ENCODE peak calls at places on chromosomes 2 and 18, in eight cellular contexts. Y, W, T, M, A, E, S and R are unnamed samples.

GRCh38 chr2:176122633-176123482 is at the start of gene HOXD9:
- DNase-seq in Y (peak; percentile 93), W (no peak), T (no peak), M (peak; percentile 73), A (no peak), E (no peak), S (no peak), R (peak; percentile 58)

GRCh38 chr2:12547771-12548170 is 169.0 kb upstream of the TRIB2 start:
- DNase-seq in Y (no peak), W (no peak), T (no peak), M (peak; percentile 39), A (no peak), E (no peak), S (no peak), R (peak; percentile 52)

GRCh38 chr2:3725458-3726250 is 22.3 kb downstream of the DCDC2C start:
- DNase-seq in Y (no peak), W (no peak), T (no peak), M (no peak), A (no peak), E (no peak), S (no peak), R (no peak)

GRCh38 chr2:1743396-1744150 is 742 bp downstream of the PXDN start:
- DNase-seq in Y (peak; percentile 68), W (no peak), T (peak; percentile 63), M (peak; percentile 71), A (no peak), E (no peak), S (no peak), R (peak; percentile 44)

GRCh38 chr2:39948016-39948719 is 169.1 kb upstream of the THUMPD2 start:
- DNase-seq in Y (peak; percentile 19), W (no peak), T (peak; percentile 79), M (no peak), A (no peak), E (no peak), S (no peak), R (no peak)

GRCh38 chr2:238339395-238339780 is 19.1 kb downstream of the TRAF3IP1 start:
- DNase-seq in Y (no peak), W (no peak), T (no peak), M (no peak), A (no peak), E (no peak), S (no peak), R (no peak)

GRCh38 chr18:13483316-13484270 is 242.8 kb downstream of the FAM210A start:
- DNase-seq in Y (no peak), W (no peak), T (no peak), M (no peak), A (no peak), E (no peak), S (no peak), R (no peak)

GRCh38 chr18:32209685-32210445 is 20.0 kb downstream of the MEP1B start:
- DNase-seq in Y (no peak), W (no peak), T (no peak), M (no peak), A (no peak), E (no peak), S (no peak), R (no peak)

GRCh38 chr2:24816884-24817283 is 23.7 kb downstream of the CENPO start:
- DNase-seq in Y (peak; percentile 73), W (peak; percentile 66), T (peak; percentile 94), M (no peak), A (no peak), E (no peak), S (no peak), R (peak; percentile 60)

GRCh38 chr2:219215871-219216536 is 2.8 kb downstream of the ABCB6 start:
- DNase-seq in Y (no peak), W (no peak), T (no peak), M (peak; percentile 50), A (no peak), E (no peak), S (no peak), R (no peak)

GRCh38 chr2:111160758-111161157 is 40.0 kb downstream of the BCL2L11 start:
- DNase-seq in Y (peak; percentile 85), W (peak; percentile 53), T (peak; percentile 94), M (no peak), A (no peak), E (no peak), S (no peak), R (peak; percentile 71)

GRCh38 chr2:237858294-237859081 is 935 bp upstream of the RAMP1 start:
- DNase-seq in Y (peak; percentile 92), W (peak; percentile 87), T (peak; percentile 86), M (peak; percentile 86), A (peak; percentile 81), E (peak; percentile 46), S (peak; percentile 33), R (peak; percentile 98)

GRCh38 chr18:11587846-11588245 is 21.6 kb upstream of the SLC35G4 start:
- DNase-seq in Y (no peak), W (no peak), T (no peak), M (no peak), A (no peak), E (no peak), S (no peak), R (peak; percentile 37)

GRCh38 chr2:169736902-169737301 is 3.3 kb downstream of the KLHL23 start:
- DNase-seq in Y (no peak), W (no peak), T (no peak), M (no peak), A (no peak), E (no peak), S (no peak), R (no peak)

GRCh38 chr2:203951366-203951902 is 14.9 kb downstream of the ICOS start:
- DNase-seq in Y (no peak), W (no peak), T (peak; percentile 18), M (no peak), A (no peak), E (peak; percentile 13), S (no peak), R (no peak)

GRCh38 chr18:25457636-25458035 is 105.7 kb upstream of the ZNF521 start:
- DNase-seq in Y (no peak), W (no peak), T (peak; percentile 7), M (no peak), A (no peak), E (no peak), S (no peak), R (peak; percentile 77)

GRCh38 chr2:44083054-44083453 is 85.6 kb upstream of the PPM1B start:
- DNase-seq in Y (no peak), W (no peak), T (no peak), M (no peak), A (no peak), E (no peak), S (no peak), R (no peak)